ENCODE peak calls at places on chromosome 7, in ten cellular contexts. C is MM.1S; Y is WERI-Rb-1; I is HFFc6; S is AG04450; G is neural progenitor cell; M is uterus; E is CD8-positive, alpha-beta T cell; L is mesothelial cell of epicardium; J is AG10803. Q is an unnamed sample.

GRCh38 chr7:108009873-108010272 is 6.9 kb upstream of the LAMB1 start:
- DNase-seq in C (no peak), Y (no peak), I (no peak), S (no peak), G (no peak), M (no peak), E (no peak), L (no peak), J (no peak), Q (no peak)

GRCh38 chr7:92513167-92513902 is 15.0 kb downstream of the PEX1 start:
- DNase-seq in C (no peak), Y (no peak), I (no peak), S (no peak), G (no peak), M (no peak), E (no peak), L (no peak), J (no peak), Q (no peak)

GRCh38 chr7:80294321-80294720 is 159.7 kb downstream of the GNAI1 start:
- DNase-seq in C (no peak), Y (no peak), I (peak), S (no peak), G (no peak), M (no peak), E (no peak), L (no peak), J (peak), Q (no peak)

GRCh38 chr7:151728286-151728660 is 148.6 kb downstream of the PRKAG2 start:
- DNase-seq in C (no peak), Y (no peak), I (no peak), S (no peak), G (no peak), M (no peak), E (no peak), L (no peak), J (no peak), Q (no peak)

GRCh38 chr7:88226886-88227516 is 7.2 kb upstream of the SRI start:
- DNase-seq in C (no peak), Y (no peak), I (peak), S (peak), G (no peak), M (no peak), E (no peak), L (no peak), J (peak), Q (no peak)

GRCh38 chr7:158076656-158077055 is 511.0 kb downstream of the PTPRN2 start:
- DNase-seq in C (no peak), Y (no peak), I (no peak), S (no peak), G (no peak), M (no peak), E (no peak), L (no peak), J (no peak), Q (no peak)

GRCh38 chr7:73308665-73309214 is at the start of gene NSUN5:
- DNase-seq in C (peak), Y (peak), I (peak), S (peak), G (peak), M (peak), E (peak), L (peak), J (peak), Q (peak)

GRCh38 chr7:7157887-7158271 is 24.5 kb upstream of the C1GALT1 start:
- DNase-seq in C (no peak), Y (no peak), I (peak), S (no peak), G (no peak), M (no peak), E (no peak), L (no peak), J (peak), Q (no peak)

GRCh38 chr7:40316176-40316575 is 181.4 kb downstream of the SUGCT start:
- DNase-seq in C (no peak), Y (no peak), I (no peak), S (no peak), G (no peak), M (no peak), E (no peak), L (no peak), J (no peak), Q (no peak)

GRCh38 chr7:40315277-40315676 is 180.5 kb downstream of the SUGCT start:
- DNase-seq in C (no peak), Y (no peak), I (no peak), S (no peak), G (no peak), M (no peak), E (no peak), L (no peak), J (no peak), Q (no peak)

GRCh38 chr7:1555046-1555812 is 776 bp downstream of the TMEM184A start:
- DNase-seq in C (no peak), Y (peak), I (peak), S (peak), G (no peak), M (peak), E (no peak), L (no peak), J (peak), Q (no peak)

GRCh38 chr7:20310963-20311742 is 19.5 kb upstream of the ITGB8 start:
- DNase-seq in C (peak), Y (no peak), I (peak), S (no peak), G (peak), M (no peak), E (no peak), L (no peak), J (peak), Q (no peak)

GRCh38 chr7:39413866-39414668 is 152.1 kb upstream of the YAE1 start:
- DNase-seq in C (peak), Y (peak), I (no peak), S (no peak), G (peak), M (no peak), E (peak), L (peak), J (peak), Q (no peak)

GRCh38 chr7:42068554-42069280 is 168.3 kb downstream of the GLI3 start:
- DNase-seq in C (no peak), Y (no peak), I (no peak), S (no peak), G (peak), M (no peak), E (no peak), L (no peak), J (no peak), Q (no peak)

GRCh38 chr7:32890553-32891045 is 961 bp downstream of the KBTBD2 start:
- DNase-seq in C (peak), Y (no peak), I (peak), S (no peak), G (peak), M (peak), E (peak), L (no peak), J (peak), Q (no peak)

GRCh38 chr7:33459340-33459751 is 330.0 kb downstream of the BBS9 start:
- DNase-seq in C (peak), Y (peak), I (peak), S (peak), G (peak), M (no peak), E (no peak), L (no peak), J (peak), Q (no peak)

GRCh38 chr7:47444376-47445098 is 137.4 kb downstream of the TNS3 start:
- DNase-seq in C (no peak), Y (no peak), I (peak), S (no peak), G (no peak), M (no peak), E (no peak), L (no peak), J (peak), Q (no peak)

GRCh38 chr7:29555061-29555460 is 8.6 kb upstream of the PRR15 start:
- DNase-seq in C (no peak), Y (no peak), I (no peak), S (no peak), G (no peak), M (no peak), E (no peak), L (no peak), J (no peak), Q (no peak)

GRCh38 chr7:3520206-3520605 is 219.2 kb downstream of the SDK1 start:
- DNase-seq in C (no peak), Y (no peak), I (no peak), S (no peak), G (no peak), M (no peak), E (no peak), L (no peak), J (no peak), Q (no peak)

GRCh38 chr7:92835851-92836488 is 403 bp downstream of the CDK6 start:
- DNase-seq in C (peak), Y (no peak), I (peak), S (no peak), G (no peak), M (peak), E (no peak), L (no peak), J (peak), Q (no peak)

GRCh38 chr7:26664735-26665420 is 199.5 kb downstream of the SKAP2 start:
- DNase-seq in C (peak), Y (no peak), I (no peak), S (no peak), G (no peak), M (peak), E (peak), L (no peak), J (peak), Q (no peak)

GRCh38 chr7:145893925-145894535 is 222.6 kb upstream of the CNTNAP2 start:
- DNase-seq in C (no peak), Y (no peak), I (no peak), S (no peak), G (no peak), M (no peak), E (no peak), L (no peak), J (no peak), Q (no peak)

GRCh38 chr7:27129729-27130539 is 623 bp downstream of the HOXA4 start:
- DNase-seq in C (no peak), Y (peak), I (no peak), S (no peak), G (peak), M (no peak), E (no peak), L (no peak), J (peak), Q (peak)

GRCh38 chr7:121575194-121575766 is 179.2 kb upstream of the FAM3C start:
- DNase-seq in C (no peak), Y (no peak), I (no peak), S (no peak), G (no peak), M (no peak), E (no peak), L (no peak), J (no peak), Q (no peak)

GRCh38 chr7:37113661-37114355 is 334.9 kb downstream of the ELMO1 start:
- DNase-seq in C (no peak), Y (no peak), I (no peak), S (no peak), G (no peak), M (no peak), E (no peak), L (no peak), J (no peak), Q (no peak)

GRCh38 chr7:47449810-47450586 is 131.9 kb downstream of the TNS3 start:
- DNase-seq in C (no peak), Y (no peak), I (peak), S (peak), G (peak), M (no peak), E (no peak), L (no peak), J (peak), Q (peak)

GRCh38 chr7:1885465-1886226 is 215.6 kb downstream of the ELFN1 start:
- DNase-seq in C (no peak), Y (no peak), I (no peak), S (no peak), G (no peak), M (no peak), E (no peak), L (no peak), J (no peak), Q (no peak)

GRCh38 chr7:121330053-121330833 is 1.4 kb downstream of the WNT16 start:
- DNase-seq in C (no peak), Y (peak), I (no peak), S (no peak), G (peak), M (no peak), E (no peak), L (no peak), J (peak), Q (no peak)

GRCh38 chr7:5296627-5297226 is 14.0 kb downstream of the SLC29A4 start:
- DNase-seq in C (no peak), Y (no peak), I (no peak), S (no peak), G (peak), M (no peak), E (peak), L (peak), J (no peak), Q (no peak)

GRCh38 chr7:139648941-139649425 is 125.5 kb downstream of the CLEC2L start:
- DNase-seq in C (no peak), Y (no peak), I (no peak), S (no peak), G (no peak), M (peak), E (no peak), L (no peak), J (no peak), Q (no peak)

GRCh38 chr7:140287988-140288387 is 110.3 kb downstream of the SLC37A3 start:
- DNase-seq in C (no peak), Y (no peak), I (no peak), S (no peak), G (no peak), M (no peak), E (no peak), L (no peak), J (no peak), Q (no peak)

GRCh38 chr7:97845622-97846203 is 26.5 kb downstream of the ASNS start:
- DNase-seq in C (peak), Y (no peak), I (peak), S (no peak), G (peak), M (no peak), E (no peak), L (no peak), J (peak), Q (no peak)

GRCh38 chr7:39686261-39686924 is 63.0 kb downstream of the RALA start:
- DNase-seq in C (peak), Y (no peak), I (peak), S (no peak), G (no peak), M (no peak), E (no peak), L (no peak), J (peak), Q (no peak)

GRCh38 chr7:143321734-143322133 is 5.8 kb downstream of the CLCN1 start:
- DNase-seq in C (no peak), Y (no peak), I (peak), S (no peak), G (no peak), M (no peak), E (no peak), L (no peak), J (no peak), Q (no peak)

GRCh38 chr7:157991351-157991750 is 596.3 kb downstream of the PTPRN2 start:
- DNase-seq in C (no peak), Y (no peak), I (no peak), S (no peak), G (no peak), M (no peak), E (no peak), L (no peak), J (no peak), Q (no peak)

GRCh38 chr7:125555921-125556320 is 626.3 kb upstream of the POT1 start:
- DNase-seq in C (no peak), Y (no peak), I (no peak), S (no peak), G (peak), M (no peak), E (no peak), L (no peak), J (no peak), Q (no peak)
- TF ChIP-seq CTCF in C (no peak), Y (no peak), I (no peak), S (no peak), G (no peak), M (no peak), E (no peak), L (no peak), J (no peak), Q (no peak)

DNA sequence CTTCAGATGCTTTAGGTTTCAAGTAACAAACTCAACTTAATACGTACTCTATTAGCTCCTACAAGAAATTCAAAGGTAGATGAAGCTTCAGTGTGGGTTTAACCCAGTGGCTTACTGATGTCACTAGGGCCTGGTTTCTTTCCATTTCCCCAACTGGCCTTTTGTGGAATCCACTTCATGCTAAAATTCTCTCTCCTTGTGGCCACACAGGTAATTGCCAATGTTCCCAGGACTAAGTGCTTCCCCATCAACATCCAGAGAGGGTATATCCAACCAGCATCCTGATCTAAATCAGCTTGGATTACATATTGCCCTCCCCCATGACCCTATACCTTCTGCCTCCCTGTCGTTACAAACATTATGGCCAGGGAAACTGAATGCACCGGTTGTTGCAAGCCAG is 10.7 kb downstream of the FBXL13 start:
- DNase-seq in C (no peak), Y (no peak), I (no peak), S (no peak), G (no peak), M (no peak), E (no peak), L (no peak), J (no peak), Q (no peak)
- TF ChIP-seq CTCF in C (no peak), Y (peak), I (no peak), S (peak), G (no peak), M (no peak), E (no peak), L (no peak), J (no peak), Q (no peak)

DNA sequence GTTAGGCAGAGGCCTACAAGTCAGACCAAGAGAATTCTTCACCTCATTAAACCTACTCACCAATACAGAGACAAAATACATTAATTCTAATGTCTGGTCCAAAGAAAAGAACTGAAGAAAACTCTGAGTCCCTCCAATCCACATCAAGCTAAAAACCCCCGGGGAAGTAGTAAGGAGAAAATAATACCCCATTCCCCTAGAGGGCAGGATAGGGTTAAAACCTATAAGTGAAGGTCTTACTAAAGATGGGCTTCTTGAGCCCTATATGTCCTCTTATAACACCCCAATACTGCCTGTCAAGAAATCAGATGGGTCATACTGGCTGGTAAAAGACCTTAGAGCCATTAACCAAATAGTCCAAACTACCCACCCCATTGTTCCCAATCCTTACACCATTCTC is 141.3 kb upstream of the TMEM106B start:
- DNase-seq in C (no peak), Y (no peak), I (no peak), S (no peak), G (no peak), M (no peak), E (no peak), L (no peak), J (no peak), Q (no peak)
- TF ChIP-seq CTCF in C (no peak), Y (no peak), I (no peak), S (no peak), G (no peak), M (no peak), E (no peak), L (no peak), J (no peak), Q (no peak)

DNA sequence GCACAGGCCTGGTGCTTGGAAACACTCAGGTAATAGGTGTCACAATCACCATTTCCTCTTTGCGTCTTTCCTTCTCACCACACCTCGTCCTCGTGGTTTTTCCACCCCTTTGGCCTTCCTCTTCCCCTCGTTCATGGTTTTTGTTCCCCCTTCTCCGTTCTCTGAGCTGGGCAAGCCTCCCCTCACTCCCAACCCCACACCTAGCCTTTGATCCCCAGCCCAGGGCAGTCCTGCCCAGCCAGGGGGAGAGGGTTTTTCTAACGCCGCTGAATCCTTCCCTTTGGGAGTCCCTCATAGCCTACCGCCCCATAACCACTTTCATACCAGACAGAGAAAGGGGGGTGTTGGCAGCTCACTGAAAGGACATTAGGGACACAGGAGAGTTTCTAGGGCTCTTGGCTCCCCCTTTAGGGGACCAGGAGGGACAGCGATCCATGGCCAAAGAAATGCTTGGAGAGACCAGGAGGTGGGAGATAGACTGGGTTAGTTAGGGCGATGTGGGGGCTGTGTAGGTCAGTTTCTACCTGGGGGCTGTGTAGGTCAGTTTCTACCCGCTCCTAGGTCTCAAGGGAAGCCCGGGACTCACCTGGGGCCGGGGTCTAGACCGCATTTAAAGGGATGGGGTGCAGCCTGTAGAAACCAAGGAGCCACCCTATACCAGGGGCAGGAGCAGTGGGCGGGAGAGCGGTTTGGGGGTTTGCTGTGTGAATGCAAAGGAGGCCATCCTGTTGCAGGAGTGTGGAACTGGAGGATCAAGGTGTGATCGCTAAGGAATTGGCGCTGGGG is 1.4 kb downstream of the EPHB4 start:
- DNase-seq in C (no peak), Y (peak), I (peak), S (no peak), G (peak), M (peak), E (no peak), L (no peak), J (peak), Q (no peak)
- TF ChIP-seq CTCF in C (no peak), Y (peak), I (peak), S (peak), G (peak), M (peak), E (no peak), L (no peak), J (peak), Q (no peak)

DNA sequence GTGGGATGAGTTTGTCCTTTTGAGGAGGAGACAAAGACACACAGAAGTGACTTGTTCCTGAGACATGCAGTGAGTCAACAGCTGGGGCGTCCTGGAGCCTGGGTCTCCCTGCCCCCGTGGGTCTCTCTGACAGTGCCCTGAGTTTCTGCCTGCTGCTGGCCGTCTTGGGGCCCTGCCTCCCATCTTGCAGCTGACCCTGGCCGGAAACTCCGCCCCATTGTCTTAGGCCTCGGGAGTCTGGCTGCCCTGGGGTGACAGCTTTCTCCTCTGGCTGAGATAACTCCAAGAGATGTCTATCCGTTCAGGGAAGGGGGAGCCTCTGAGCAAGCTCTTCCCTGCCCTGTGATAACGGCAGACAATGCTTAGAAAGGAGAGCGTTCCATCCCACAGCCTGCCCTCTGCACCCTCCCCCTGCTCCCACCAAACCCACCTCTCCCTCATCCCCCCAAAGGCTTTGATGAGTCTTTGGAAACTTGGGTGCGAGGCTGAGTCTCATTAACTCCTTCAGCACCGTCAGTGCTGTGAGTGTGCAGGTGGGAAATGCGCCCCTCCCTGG is 69.5 kb upstream of the PODXL start:
- DNase-seq in C (no peak), Y (peak), I (peak), S (peak), G (peak), M (peak), E (no peak), L (no peak), J (peak), Q (no peak)
- TF ChIP-seq CTCF in C (no peak), Y (peak), I (peak), S (peak), G (peak), M (no peak), E (no peak), L (no peak), J (peak), Q (no peak)